ENCODE peak calls at places on chromosomes 3 and 15, in five cellular contexts. V is HTR-8/SVneo, H is COR-L47, M is dermis microvascular lymphatic vessel endothelial cell, G is GM12865. R is an unnamed sample.

GRCh38 chr15:79635897-79636596 is 203.9 kb downstream of the MINAR1 start:
- DNase-seq in M (no peak), V (peak), H (no peak), G (no peak), R (no peak)

GRCh38 chr3:53255360-53255774 is 455 bp downstream of the TKT start:
- DNase-seq in H (no peak), V (no peak), M (peak), G (peak), R (no peak)

GRCh38 chr15:52208306-52208946 is 17.2 kb upstream of the GNB5 start:
- DNase-seq in G (peak), V (peak), H (peak), M (peak), R (peak)

GRCh38 chr15:42371125-42371524 is 11.8 kb downstream of the CAPN3 start:
- DNase-seq in G (no peak), H (no peak), V (no peak), M (peak), R (no peak)

GRCh38 chr3:46710229-46710628 is 7.4 kb downstream of the PRSS50 start:
- DNase-seq in M (no peak), H (no peak), G (no peak), V (no peak), R (no peak)

GRCh38 chr15:101378879-101379278 is 83.8 kb upstream of the SNRPA1 start:
- DNase-seq in G (no peak), M (no peak), V (no peak), H (no peak), R (no peak)

GRCh38 chr3:160226026-160226739 is 961 bp downstream of the C3orf80 start:
- DNase-seq in H (peak), M (peak), G (peak), V (no peak), R (peak)

GRCh38 chr3:123365450-123366143 is 83.3 kb downstream of the ADCY5 start:
- DNase-seq in V (peak), M (peak), G (no peak), H (peak), R (peak)

GRCh38 chr3:120982608-120983320 is 74.8 kb downstream of the STXBP5L start:
- DNase-seq in M (no peak), V (no peak), G (no peak), H (no peak), R (no peak)

GRCh38 chr15:83446904-83447708 is at the start of gene SH3GL3:
- DNase-seq in G (peak), M (peak), V (peak), H (peak), R (peak)

GRCh38 chr3:25294406-25294805 is 133.7 kb upstream of the RARB start:
- DNase-seq in V (no peak), M (no peak), H (no peak), G (no peak), R (no peak)

GRCh38 chr15:82894971-82895520 is 57.5 kb downstream of the HOMER2 start:
- DNase-seq in G (no peak), M (no peak), H (no peak), V (no peak), R (peak)

GRCh38 chr3:14431928-14432834 is 29.8 kb downstream of the SLC6A6 start:
- DNase-seq in V (peak), M (peak), H (no peak), G (peak), R (no peak)

GRCh38 chr3:58009749-58010535 is 1.7 kb downstream of the FLNB start:
- DNase-seq in V (no peak), M (peak), G (no peak), H (no peak), R (no peak)

GRCh38 chr3:126342991-126343661 is 14.1 kb downstream of the KLF15 start:
- DNase-seq in G (no peak), H (peak), M (no peak), V (no peak), R (peak)

GRCh38 chr15:57220220-57220619 is 156.1 kb upstream of the CGNL1 start:
- DNase-seq in M (peak), V (no peak), H (no peak), G (no peak), R (peak)